ENCODE peak calls at places on chromosomes 11 and 22, in ten cellular contexts. J is dorsolateral prefrontal cortex; Z is cardiac muscle cell; G is HepG2; R is HL-60; E is coronary artery; P is cardiac fibroblast; I is CD8-positive, alpha-beta T cell; W is kidney epithelial cell; T is neural progenitor cell. D is an unnamed sample.

GRCh38 chr22:46367707-46368191 is 32.2 kb downstream of the TRMU start:
- DNase-seq in W (no peak), G (peak), P (peak), R (peak), T (peak), I (peak), E (no peak), Z (peak), J (no peak), D (peak)

GRCh38 chr22:31588970-31589675 is 72.9 kb downstream of the PISD start:
- DNase-seq in G (peak), Z (no peak), I (no peak), P (no peak), E (peak), R (no peak), J (no peak), T (no peak), W (no peak), D (no peak)

GRCh38 chr11:134411887-134412507 is at the start of gene B3GAT1:
- DNase-seq in T (peak), G (no peak), J (no peak), E (no peak), Z (no peak), W (no peak), I (no peak), R (no peak), P (no peak), D (no peak)

GRCh38 chr11:19979519-19979845 is 180.8 kb downstream of the DBX1 start:
- DNase-seq in R (no peak), T (no peak), J (no peak), I (no peak), W (no peak), G (no peak), P (no peak), Z (no peak), E (no peak), D (no peak)

GRCh38 chr22:46046299-46046685 is 69.3 kb upstream of the WNT7B start:
- DNase-seq in G (no peak), R (no peak), T (no peak), W (no peak), P (no peak), Z (no peak), J (no peak), I (no peak), E (no peak), D (no peak)

GRCh38 chr11:120894207-120894989 is 129.5 kb upstream of the TBCEL start:
- DNase-seq in I (no peak), Z (no peak), T (no peak), R (no peak), P (no peak), J (no peak), W (no peak), E (no peak), G (no peak), D (no peak)

GRCh38 chr11:75240381-75241035 is at the start of gene TPBGL:
- DNase-seq in E (peak), J (peak), T (peak), I (no peak), R (no peak), Z (peak), P (no peak), W (no peak), G (no peak), D (no peak)

GRCh38 chr11:108734956-108735559 is 70.2 kb downstream of the DDX10 start:
- DNase-seq in P (peak), R (no peak), Z (peak), W (no peak), E (no peak), G (peak), T (peak), J (no peak), I (no peak), D (no peak)

GRCh38 chr11:132959663-132960062 is 572.6 kb downstream of the OPCML start:
- DNase-seq in R (no peak), W (no peak), P (no peak), Z (no peak), E (no peak), I (no peak), J (no peak), T (no peak), G (no peak), D (no peak)

GRCh38 chr11:6129634-6130033 is 22.1 kb downstream of the OR56B4 start:
- DNase-seq in I (no peak), T (no peak), R (peak), G (no peak), E (no peak), J (no peak), W (no peak), Z (no peak), P (no peak), D (no peak)

GRCh38 chr22:27088026-27088425 is 430.6 kb downstream of the MIAT start:
- DNase-seq in E (no peak), P (no peak), Z (peak), R (no peak), J (no peak), G (no peak), T (no peak), W (no peak), I (no peak), D (no peak)

GRCh38 chr11:635945-636510 is 1.0 kb upstream of the DRD4 start:
- DNase-seq in Z (no peak), I (no peak), E (no peak), J (no peak), P (no peak), W (no peak), R (no peak), G (no peak), T (no peak), D (no peak)

GRCh38 chr11:60625262-60625661 is 74.2 kb upstream of the MS4A8 start:
- DNase-seq in P (peak), R (no peak), E (no peak), I (no peak), T (peak), Z (peak), J (no peak), W (no peak), G (peak), D (peak)

GRCh38 chr11:109644158-109644557 is 222.2 kb downstream of the C11orf87 start:
- DNase-seq in Z (peak), E (no peak), G (no peak), R (no peak), W (no peak), P (no peak), J (peak), I (no peak), T (peak), D (no peak)

GRCh38 chr11:95095858-95096587 is 6.4 kb downstream of the ENDOD1 start:
- DNase-seq in Z (peak), R (no peak), W (no peak), I (no peak), P (peak), E (no peak), T (no peak), J (no peak), G (no peak), D (no peak)

GRCh38 chr22:29055192-29055830 is 6.3 kb downstream of the C22orf31 start:
- DNase-seq in J (no peak), Z (no peak), T (peak), E (no peak), R (no peak), G (no peak), W (no peak), I (no peak), P (no peak), D (no peak)

GRCh38 chr11:67411785-67412152 is 3.7 kb upstream of the CARNS1 start:
- DNase-seq in Z (no peak), I (no peak), J (no peak), G (no peak), T (no peak), W (no peak), E (no peak), P (no peak), R (no peak), D (no peak)

GRCh38 chr11:12281571-12282478 is 95.5 kb upstream of the PARVA start:
- DNase-seq in G (peak), T (peak), E (peak), J (peak), R (peak), P (peak), Z (peak), W (no peak), I (peak), D (peak)

GRCh38 chr11:68855205-68855978 is 13.7 kb upstream of the CPT1A start:
- DNase-seq in E (no peak), I (no peak), R (peak), T (peak), G (no peak), J (no peak), Z (peak), W (no peak), P (peak), D (no peak)

GRCh38 chr11:13826505-13827278 is 135.8 kb upstream of the SPON1 start:
- DNase-seq in P (no peak), Z (no peak), R (no peak), E (no peak), W (no peak), T (no peak), G (no peak), J (no peak), I (no peak), D (no peak)

GRCh38 chr11:14073821-14074529 is 111.5 kb downstream of the SPON1 start:
- DNase-seq in J (no peak), T (peak), W (no peak), I (no peak), E (no peak), G (no peak), R (no peak), Z (peak), P (peak), D (no peak)

GRCh38 chr11:34674038-34674437 is 53.1 kb downstream of the EHF start:
- DNase-seq in Z (no peak), R (no peak), T (no peak), P (no peak), G (no peak), W (no peak), I (no peak), E (no peak), J (no peak), D (no peak)

GRCh38 chr11:86464509-86465221 is 90.0 kb downstream of the CCDC81 start:
- DNase-seq in E (no peak), T (no peak), Z (no peak), J (no peak), G (no peak), I (no peak), P (no peak), R (no peak), W (no peak), D (peak)

GRCh38 chr11:128909438-128910125 is 18.4 kb downstream of the KCNJ5 start:
- DNase-seq in Z (no peak), J (no peak), W (no peak), E (no peak), T (no peak), G (no peak), R (no peak), P (no peak), I (no peak), D (no peak)

GRCh38 chr11:128911239-128911638 is 20.1 kb downstream of the KCNJ5 start:
- DNase-seq in E (no peak), P (no peak), I (no peak), G (no peak), J (no peak), R (no peak), T (no peak), W (no peak), Z (no peak), D (no peak)

GRCh38 chr11:128906185-128907065 is 15.3 kb downstream of the KCNJ5 start:
- DNase-seq in T (no peak), Z (no peak), W (no peak), I (no peak), G (no peak), R (no peak), E (no peak), J (no peak), P (no peak), D (no peak)

GRCh38 chr11:128910583-128910982 is 19.4 kb downstream of the KCNJ5 start:
- DNase-seq in T (no peak), G (no peak), I (no peak), P (no peak), Z (no peak), J (no peak), E (no peak), W (no peak), R (no peak), D (no peak)

GRCh38 chr11:128908391-128909246 is 17.5 kb downstream of the KCNJ5 start:
- DNase-seq in E (no peak), I (no peak), P (peak), R (peak), J (peak), T (no peak), G (no peak), W (no peak), Z (peak), D (no peak)
- H3K4me3 ChIP-seq in E (peak), I (no peak), P (no peak), R (no peak), J (no peak), T (no peak), G (no peak), W (no peak), Z (no peak), D (no peak)

DNA sequence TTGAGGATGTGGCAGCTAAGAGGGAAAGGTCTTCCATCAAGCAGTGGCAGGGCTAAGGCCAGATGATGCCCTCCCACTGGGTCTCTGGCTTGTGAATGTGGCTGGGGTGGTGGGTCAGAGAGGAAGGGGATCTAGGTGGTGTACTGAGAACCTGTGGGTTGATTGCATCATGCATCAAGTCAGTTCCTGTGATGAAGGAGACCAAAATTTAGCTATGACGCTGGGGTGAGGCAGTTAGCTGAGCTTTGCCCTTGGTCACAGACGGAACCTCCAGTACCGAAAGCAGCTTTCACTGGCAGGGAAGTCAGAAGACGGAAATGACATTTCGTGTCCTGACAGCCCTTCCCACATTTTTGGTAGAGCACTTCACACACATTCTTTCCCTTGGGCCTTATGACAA is 20.7 kb downstream of the ATG16L2 start:
- DNase-seq in P (peak), T (no peak), E (peak), I (no peak), Z (no peak), G (no peak), J (no peak), R (peak), W (no peak), D (no peak)
- TF ChIP-seq CTCF in P (no peak), T (no peak), E (no peak), I (no peak), Z (no peak), G (no peak), J (no peak), R (no peak), W (no peak), D (no peak)

GRCh38 chr11:30511408-30511807 is 74.7 kb downstream of the MPPED2 start:
- DNase-seq in G (no peak), T (no peak), Z (no peak), I (no peak), J (no peak), R (no peak), P (no peak), E (no peak), W (no peak), D (no peak)

GRCh38 chr11:30505603-30506002 is 80.5 kb downstream of the MPPED2 start:
- DNase-seq in E (no peak), Z (no peak), I (no peak), J (no peak), G (no peak), P (no peak), T (no peak), W (no peak), R (no peak), D (no peak)

GRCh38 chr11:30513087-30513486 is 73.1 kb downstream of the MPPED2 start:
- DNase-seq in G (no peak), Z (no peak), T (no peak), J (no peak), I (no peak), W (no peak), P (no peak), E (no peak), R (no peak), D (no peak)

GRCh38 chr11:30508594-30508993 is 77.6 kb downstream of the MPPED2 start:
- DNase-seq in E (no peak), J (no peak), Z (no peak), G (no peak), R (no peak), W (no peak), I (no peak), T (no peak), P (no peak), D (no peak)

DNA sequence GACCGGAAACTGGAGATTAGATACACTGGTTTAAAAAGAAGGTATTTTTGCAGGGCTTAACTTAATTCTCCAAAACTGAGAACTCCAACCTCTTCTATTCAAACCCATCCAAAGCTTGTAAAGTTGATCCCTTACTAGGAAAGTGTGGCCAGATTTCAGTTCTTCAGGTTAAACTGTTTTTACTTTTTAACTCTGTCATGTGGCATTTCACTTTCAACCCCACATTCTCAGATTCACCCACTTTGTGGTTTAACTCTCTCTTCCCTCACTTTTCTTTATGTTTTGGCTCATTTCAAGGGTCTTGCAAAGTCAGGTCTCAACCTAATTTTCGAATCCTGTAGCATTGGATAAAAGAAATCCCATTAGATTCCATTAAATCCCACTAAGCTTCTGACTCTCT is 75.4 kb downstream of the MPPED2 start:
- DNase-seq in Z (no peak), R (no peak), I (no peak), E (no peak), T (no peak), P (no peak), W (no peak), G (no peak), J (no peak), D (no peak)
- H3K4me3 ChIP-seq in Z (no peak), R (no peak), I (no peak), E (no peak), T (no peak), P (no peak), W (no peak), G (no peak), J (no peak), D (no peak)

DNA sequence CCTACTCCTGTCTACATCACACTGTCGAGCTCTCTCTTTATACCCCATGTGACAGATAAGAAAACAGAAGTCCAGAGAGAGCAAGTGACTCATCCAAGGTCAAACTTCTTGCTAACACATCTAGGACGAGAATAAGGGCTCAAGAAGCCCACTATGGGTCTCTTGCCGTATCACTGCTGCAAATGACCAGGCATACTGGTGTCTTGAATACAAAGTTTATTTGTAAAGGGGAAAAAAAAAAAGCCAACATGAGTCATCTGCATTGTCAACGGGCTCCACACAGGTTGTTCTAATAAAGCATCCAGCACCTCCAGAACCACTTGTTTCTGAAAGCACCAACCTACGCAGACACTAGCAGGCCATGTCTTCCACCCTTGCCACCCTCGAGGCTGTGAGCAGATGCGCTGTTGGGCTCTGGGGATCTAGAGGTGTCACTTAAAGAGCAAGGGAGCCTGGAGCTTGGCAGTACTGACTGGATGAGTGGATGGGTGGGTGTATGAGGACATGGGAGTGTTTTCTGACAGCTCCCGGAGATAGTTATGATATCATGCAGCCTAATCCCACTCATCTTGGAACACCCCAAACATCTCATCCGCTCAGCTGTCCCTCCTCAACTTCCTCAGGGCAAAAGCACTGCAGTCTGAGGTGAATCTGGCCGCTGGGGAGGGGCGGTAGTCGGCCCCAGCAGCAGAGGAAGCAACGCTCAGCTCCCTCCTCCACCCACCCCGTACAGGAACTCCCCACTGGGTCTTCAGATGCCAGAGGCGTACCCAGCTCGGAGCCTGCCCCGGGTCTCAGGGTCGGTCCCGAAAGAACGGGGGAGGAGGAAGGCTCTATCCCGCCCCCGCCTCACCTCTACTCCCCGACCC is 1.1 kb downstream of the SMCO4 start:
- DNase-seq in G (peak), Z (peak), E (no peak), W (no peak), I (no peak), T (peak), R (peak), J (peak), P (peak), D (no peak)
- TF ChIP-seq CTCF in G (no peak), Z (no peak), E (no peak), W (no peak), I (no peak), T (no peak), R (no peak), J (no peak), P (no peak), D (no peak)

GRCh38 chr22:17257578-17257977 is 38.3 kb upstream of the ADA2 start:
- DNase-seq in G (no peak), Z (no peak), P (no peak), R (no peak), E (no peak), T (peak), W (no peak), J (no peak), I (no peak), D (no peak)
- H3K4me3 ChIP-seq in G (no peak), Z (no peak), P (no peak), R (no peak), E (no peak), T (peak), W (no peak), J (no peak), I (no peak), D (no peak)

GRCh38 chr11:15988693-15989231 is 367.6 kb downstream of the SOX6 start:
- DNase-seq in R (no peak), W (no peak), Z (peak), I (no peak), E (no peak), P (peak), T (peak), J (no peak), G (no peak), D (no peak)
- TF ChIP-seq CTCF in R (no peak), W (no peak), Z (peak), I (no peak), E (no peak), P (peak), T (peak), J (no peak), G (peak), D (peak)

GRCh38 chr11:117634756-117635593 is 162.0 kb downstream of the DSCAML1 start:
- DNase-seq in T (no peak), W (peak), Z (peak), E (no peak), P (no peak), G (no peak), R (no peak), J (no peak), I (no peak), D (no peak)
- H3K4me3 ChIP-seq in T (no peak), W (no peak), Z (no peak), E (no peak), P (no peak), G (no peak), R (no peak), J (no peak), I (no peak), D (no peak)

DNA sequence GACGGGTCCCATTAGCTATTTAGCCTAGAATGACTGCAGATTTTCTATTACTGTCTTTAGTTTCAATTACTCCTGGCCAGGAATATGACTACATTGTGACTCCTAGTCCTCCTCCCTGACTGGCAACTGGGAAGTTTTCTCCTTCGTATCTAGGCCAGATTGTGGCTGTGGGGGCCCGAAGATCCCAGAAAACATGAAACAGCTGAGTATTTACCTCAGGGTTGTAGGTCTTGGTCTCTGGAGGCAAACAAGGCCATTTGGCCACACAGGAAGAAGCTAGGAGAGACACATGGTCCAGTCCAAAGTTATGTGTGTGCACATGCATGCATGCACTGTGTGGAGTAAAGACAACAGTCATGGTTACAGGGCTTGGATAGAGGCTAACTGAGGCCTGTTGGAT is 10.2 kb upstream of the GDPD4 start:
- DNase-seq in T (no peak), E (no peak), P (no peak), W (no peak), R (no peak), Z (no peak), I (no peak), G (no peak), J (no peak), D (no peak)
- TF ChIP-seq CTCF in T (no peak), E (no peak), P (no peak), W (no peak), R (no peak), Z (no peak), I (no peak), G (no peak), J (no peak), D (no peak)

GRCh38 chr11:47111318-47111804 is 65.3 kb downstream of the ARFGAP2 start:
- DNase-seq in P (no peak), R (no peak), I (no peak), J (no peak), G (no peak), E (no peak), W (peak), T (no peak), Z (no peak), D (no peak)
- H3K4me3 ChIP-seq in P (no peak), R (no peak), I (no peak), J (no peak), G (no peak), E (no peak), W (no peak), T (no peak), Z (no peak), D (no peak)

D was measured in LNCaP clone FGC.